ENCODE peak calls at places on chromosomes 11 and 22, in ten cellular contexts. M is GM23248, P is keratinocyte, Z is GM12878, L is K562, X is PC-9, C is mammary epithelial cell, H is MM.1S, Q is HCT116, F is fibroblast of lung. O is an unnamed sample.

GRCh38 chr22:50734343-50734771 is 3.6 kb upstream of the ACR start:
- DNase-seq in Z (no peak), C (no peak), L (no peak), H (no peak), M (no peak), P (no peak), F (no peak), X (no peak), Q (no peak), O (no peak)

GRCh38 chr11:12731841-12732336 is 57.7 kb downstream of the TEAD1 start:
- DNase-seq in C (peak; percentile 57), Z (no peak), P (no peak), M (peak; percentile 58), H (no peak), X (no peak), Q (peak; percentile 15), L (no peak), F (no peak), O (no peak)

GRCh38 chr11:44977493-44977984 is 26.9 kb upstream of the TP53I11 start:
- DNase-seq in P (no peak), Z (no peak), F (no peak), C (no peak), H (no peak), Q (no peak), X (peak; percentile 91), L (no peak), M (no peak), O (no peak)

GRCh38 chr11:126484266-126484665 is 128.8 kb downstream of the ST3GAL4 start:
- DNase-seq in M (peak; percentile 69), Z (no peak), X (peak; percentile 91), Q (no peak), P (no peak), C (peak; percentile 68), L (no peak), F (peak; percentile 39), H (no peak), O (no peak)

GRCh38 chr11:117421041-117421440 is 93.4 kb downstream of the CEP164 start:
- DNase-seq in X (no peak), Q (no peak), H (no peak), Z (no peak), P (no peak), C (no peak), L (no peak), M (no peak), F (no peak), O (no peak)

GRCh38 chr22:46053563-46054090 is 76.7 kb upstream of the WNT7B start:
- DNase-seq in Z (no peak), X (peak; percentile 47), L (peak; percentile 22), Q (no peak), F (peak; percentile 60), M (peak; percentile 87), H (peak; percentile 80), P (no peak), C (peak; percentile 78), O (no peak)

GRCh38 chr11:30488304-30488998 is 97.7 kb downstream of the MPPED2 start:
- DNase-seq in C (peak; percentile 6), Z (no peak), L (no peak), X (no peak), P (no peak), M (no peak), Q (no peak), F (peak; percentile 95), H (no peak), O (peak; percentile 80)

GRCh38 chr11:69912161-69912910 is 93.1 kb upstream of the FGF3 start:
- DNase-seq in F (no peak), L (no peak), M (no peak), C (no peak), P (no peak), Z (no peak), H (no peak), X (no peak), Q (no peak), O (no peak)

GRCh38 chr11:76857776-76858461 is 2.8 kb upstream of the ACER3 start:
- DNase-seq in X (no peak), P (no peak), F (no peak), H (no peak), C (no peak), Z (no peak), Q (no peak), L (no peak), M (no peak), O (no peak)

GRCh38 chr11:454801-455565 is 4.9 kb downstream of the PTDSS2 start:
- DNase-seq in F (no peak), Z (no peak), Q (no peak), P (no peak), C (no peak), M (no peak), L (no peak), X (no peak), H (no peak), O (no peak)

GRCh38 chr11:7060828-7061227 is 28.0 kb upstream of the RBMXL2 start:
- DNase-seq in Q (no peak), M (peak; percentile 87), X (peak; percentile 43), C (peak; percentile 17), P (no peak), H (no peak), Z (no peak), L (no peak), F (peak; percentile 58), O (no peak)

GRCh38 chr11:83070044-83070877 is 1.4 kb downstream of the RAB30 start:
- DNase-seq in X (peak; percentile 74), P (no peak), M (peak; percentile 75), F (peak; percentile 81), L (no peak), H (no peak), Z (no peak), Q (no peak), C (peak; percentile 15), O (peak; percentile 23)

GRCh38 chr11:100774859-100775258 is 87.8 kb downstream of the ARHGAP42 start:
- DNase-seq in C (peak; percentile 65), M (no peak), L (no peak), Z (no peak), F (no peak), Q (no peak), X (no peak), H (no peak), P (no peak), O (peak; percentile 23)
- TF ChIP-seq EZH2 in C (no peak), M (no peak), L (no peak), Z (no peak), F (no peak), Q (no peak), X (no peak), H (no peak), P (no peak), O (no peak)

GRCh38 chr22:36443198-36443770 is 38.2 kb downstream of the TXN2 start:
- DNase-seq in F (peak; percentile 41), C (no peak), H (no peak), X (no peak), L (no peak), Q (no peak), M (no peak), P (no peak), Z (no peak), O (no peak)

GRCh38 chr22:36449776-36450175 is 31.7 kb downstream of the TXN2 start:
- DNase-seq in M (no peak), L (no peak), F (no peak), H (no peak), Q (no peak), Z (no peak), C (no peak), P (no peak), X (no peak), O (peak; percentile 3)

GRCh38 chr22:36447634-36448033 is 33.8 kb downstream of the TXN2 start:
- DNase-seq in F (no peak), C (no peak), L (no peak), X (peak; percentile 28), H (no peak), Q (no peak), M (no peak), Z (no peak), P (no peak), O (no peak)

GRCh38 chr22:36442506-36443197 is 38.8 kb downstream of the TXN2 start:
- DNase-seq in X (no peak), C (no peak), Q (no peak), P (no peak), Z (no peak), F (no peak), L (no peak), H (no peak), M (no peak), O (peak; percentile 7)

DNA sequence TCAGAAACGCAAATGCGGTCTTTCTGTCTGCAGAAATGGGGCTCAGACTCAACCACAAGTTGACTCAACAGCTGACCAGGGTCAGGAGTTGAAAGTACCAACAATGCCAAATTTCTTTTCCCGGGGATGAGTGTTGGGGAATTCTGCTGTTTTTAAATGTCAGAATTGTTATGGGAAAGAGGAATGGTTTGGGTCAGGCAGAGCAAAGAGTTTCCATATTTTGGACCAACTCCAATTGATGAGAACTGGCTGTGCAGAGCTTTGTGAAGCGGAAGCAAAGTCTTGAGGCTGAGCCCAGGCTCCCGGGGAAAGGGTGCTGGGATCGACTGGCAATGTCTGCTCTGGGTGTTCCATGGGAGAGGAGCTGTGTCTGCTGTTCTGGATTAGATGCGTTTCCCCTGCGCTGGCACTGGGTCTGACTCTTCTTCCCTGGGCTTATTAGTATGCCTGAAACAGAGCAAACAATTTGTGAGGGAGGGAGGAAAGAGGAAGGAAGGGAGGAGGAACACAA is 36.2 kb downstream of the TXN2 start:
- DNase-seq in P (no peak), Q (no peak), M (peak; percentile 80), X (no peak), L (no peak), Z (no peak), F (peak; percentile 98), H (no peak), C (no peak), O (no peak)
- H2AFZ ChIP-seq in P (peak overlapping the region; percentile 22), Q (no peak overlapping the region), M (peak overlapping the region; percentile 44), X (no peak overlapping the region), L (peak overlapping the region; percentile 82), Z (no peak overlapping the region), F (no peak overlapping the region), H (no peak overlapping the region), C (no peak overlapping the region), O (no peak overlapping the region)

DNA sequence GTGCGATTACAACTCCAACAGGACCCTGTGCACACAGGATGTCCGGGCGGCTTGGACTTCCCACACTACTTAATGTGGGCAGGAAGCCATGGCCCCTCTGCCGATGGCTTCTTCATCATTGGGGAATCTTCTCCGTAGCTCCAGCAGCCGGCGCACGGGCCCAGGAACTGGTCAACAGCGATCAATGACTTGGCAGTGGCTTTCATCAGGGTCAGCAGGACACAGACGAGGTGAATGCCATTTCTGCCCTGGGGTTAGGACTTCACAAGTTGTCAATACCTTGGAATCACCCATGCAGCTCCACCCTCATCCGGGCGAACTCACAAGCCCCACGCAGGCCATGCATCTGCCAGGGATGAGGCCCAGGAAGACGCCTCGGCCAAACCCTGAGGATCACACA is 645.7 kb downstream of the BRD1 start:
- DNase-seq in P (no peak), H (no peak), M (no peak), C (no peak), L (no peak), F (no peak), Z (no peak), Q (no peak), X (no peak), O (no peak)
- H3K9me3 ChIP-seq in P (peaks cover 38% of the 10 kb centered on the region), H (no peaks in the 10 kb centered on the region), M (no peaks in the 10 kb centered on the region), C (peaks cover 61% of the 10 kb centered on the region), L (no peaks in the 10 kb centered on the region), F (no peaks in the 10 kb centered on the region), Z (no peaks in the 10 kb centered on the region), Q (no peaks in the 10 kb centered on the region), X (no peaks in the 10 kb centered on the region), O (no peaks in the 10 kb centered on the region)

GRCh38 chr11:102640946-102641345 is 15.8 kb upstream of the MMP20 start:
- DNase-seq in F (no peak), Q (no peak), Z (no peak), H (no peak), P (no peak), X (no peak), C (no peak), L (no peak), M (no peak), O (peak; percentile 46)
- TF ChIP-seq EZH2 in F (no peak), Q (no peak), Z (no peak), H (no peak), P (no peak), X (no peak), C (no peak), L (no peak), M (no peak), O (no peak)